ENCODE peak calls at places on chromosomes 16 and 17, in five cellular contexts. Y, S, X, F and R are unnamed samples.

GRCh38 chr16:11801481-11802021 is 4.5 kb upstream of the ZC3H7A start:
- DNase-seq in Y (no peak), S (no peak), X (no peak), F (no peak), R (no peak)

GRCh38 chr17:65742433-65743312 is 181.2 kb upstream of the AXIN2 start:
- DNase-seq in Y (no peak), S (no peak), X (peak), F (no peak), R (no peak)

GRCh38 chr16:66416136-66416535 is 11.0 kb upstream of the BEAN1 start:
- DNase-seq in Y (no peak), S (no peak), X (no peak), F (no peak), R (no peak)

GRCh38 chr16:50151744-50152143 is 1.4 kb upstream of the TENT4B start:
- DNase-seq in Y (no peak), S (no peak), X (no peak), F (no peak), R (no peak)

GRCh38 chr17:16301963-16302855 is 51.1 kb downstream of the CENPV start:
- DNase-seq in Y (no peak), S (no peak), X (no peak), F (no peak), R (no peak)

GRCh38 chr16:727291-727977 is 528 bp downstream of the HAGHL start:
- DNase-seq in Y (peak), S (no peak), X (no peak), F (no peak), R (no peak)

GRCh38 chr16:80263181-80263823 is 277.5 kb upstream of the DYNLRB2 start:
- DNase-seq in Y (no peak), S (no peak), X (no peak), F (no peak), R (no peak)

GRCh38 chr16:49377196-49377755 is 3.7 kb downstream of the C16orf78 start:
- DNase-seq in Y (no peak), S (no peak), X (no peak), F (no peak), R (no peak)

GRCh38 chr16:72989203-72989991 is 58.5 kb downstream of the ZFHX3 start:
- DNase-seq in Y (no peak), S (no peak), X (no peak), F (no peak), R (no peak)

GRCh38 chr16:23145608-23146007 is 3.6 kb downstream of the USP31 start:
- DNase-seq in Y (no peak), S (no peak), X (no peak), F (no peak), R (no peak)

GRCh38 chr16:82720414-82720813 is 93.6 kb downstream of the CDH13 start:
- DNase-seq in Y (no peak), S (no peak), X (no peak), F (no peak), R (no peak)

GRCh38 chr17:50234581-50234980 is 33.1 kb upstream of the COL1A1 start:
- DNase-seq in Y (no peak), S (no peak), X (no peak), F (no peak), R (no peak)

GRCh38 chr17:17070931-17071330 is 28.7 kb downstream of the MPRIP start:
- DNase-seq in Y (no peak), S (no peak), X (no peak), F (no peak), R (no peak)

GRCh38 chr16:25110392-25110947 is 1.1 kb upstream of the LCMT1 start:
- DNase-seq in Y (no peak), S (no peak), X (no peak), F (no peak), R (no peak)

GRCh38 chr17:50779747-50780363 is 12.5 kb upstream of the ANKRD40CL start:
- DNase-seq in Y (no peak), S (no peak), X (no peak), F (no peak), R (no peak)

GRCh38 chr17:17558431-17558830 is 33.1 kb downstream of the PEMT start:
- DNase-seq in Y (no peak), S (no peak), X (no peak), F (no peak), R (no peak)

GRCh38 chr17:38453951-38454421 is 25.7 kb downstream of the ARHGAP23 start:
- DNase-seq in Y (no peak), S (no peak), X (no peak), F (no peak), R (no peak)

GRCh38 chr17:40912506-40913220 is 24.8 kb downstream of the KRT23 start:
- DNase-seq in Y (no peak), S (no peak), X (no peak), F (no peak), R (no peak)

GRCh38 chr16:56970934-56971767 is 9.4 kb downstream of the CETP start:
- DNase-seq in Y (no peak), S (no peak), X (no peak), F (peak), R (no peak)

GRCh38 chr17:40493697-40494096 is 7.7 kb downstream of the TNS4 start:
- DNase-seq in Y (no peak), S (no peak), X (no peak), F (no peak), R (no peak)

GRCh38 chr17:18889658-18890057 is 31.7 kb downstream of the PRPSAP2 start:
- DNase-seq in Y (no peak), S (no peak), X (no peak), F (no peak), R (no peak)

GRCh38 chr17:5000237-5000639 is 2.5 kb downstream of the KIF1C start:
- DNase-seq in Y (no peak), S (no peak), X (no peak), F (no peak), R (no peak)
- TF ChIP-seq TAF1 in Y (no peak), S (no peak), X (no peak), F (no peak), R (no peak)

GRCh38 chr17:75352079-75352569 is 53.4 kb downstream of the GRB2 start:
- DNase-seq in Y (no peak), S (no peak), X (no peak), F (no peak), R (no peak)
- TF ChIP-seq POLR2AphosphoS5 in Y (no peak), S (no peak), X (no peak), F (peak), R (no peak)

GRCh38 chr17:21008516-21008915 is 34.3 kb downstream of the USP22 start:
- DNase-seq in Y (no peak), S (no peak), X (no peak), F (no peak), R (no peak)

GRCh38 chr17:21012736-21013135 is 30.1 kb downstream of the USP22 start:
- DNase-seq in Y (no peak), S (no peak), X (no peak), F (no peak), R (no peak)

GRCh38 chr17:21013983-21014382 is 28.8 kb downstream of the USP22 start:
- DNase-seq in Y (no peak), S (no peak), X (no peak), F (no peak), R (no peak)

GRCh38 chr17:21008992-21009671 is 33.7 kb downstream of the USP22 start:
- DNase-seq in Y (no peak), S (no peak), X (no peak), F (no peak), R (no peak)

DNA sequence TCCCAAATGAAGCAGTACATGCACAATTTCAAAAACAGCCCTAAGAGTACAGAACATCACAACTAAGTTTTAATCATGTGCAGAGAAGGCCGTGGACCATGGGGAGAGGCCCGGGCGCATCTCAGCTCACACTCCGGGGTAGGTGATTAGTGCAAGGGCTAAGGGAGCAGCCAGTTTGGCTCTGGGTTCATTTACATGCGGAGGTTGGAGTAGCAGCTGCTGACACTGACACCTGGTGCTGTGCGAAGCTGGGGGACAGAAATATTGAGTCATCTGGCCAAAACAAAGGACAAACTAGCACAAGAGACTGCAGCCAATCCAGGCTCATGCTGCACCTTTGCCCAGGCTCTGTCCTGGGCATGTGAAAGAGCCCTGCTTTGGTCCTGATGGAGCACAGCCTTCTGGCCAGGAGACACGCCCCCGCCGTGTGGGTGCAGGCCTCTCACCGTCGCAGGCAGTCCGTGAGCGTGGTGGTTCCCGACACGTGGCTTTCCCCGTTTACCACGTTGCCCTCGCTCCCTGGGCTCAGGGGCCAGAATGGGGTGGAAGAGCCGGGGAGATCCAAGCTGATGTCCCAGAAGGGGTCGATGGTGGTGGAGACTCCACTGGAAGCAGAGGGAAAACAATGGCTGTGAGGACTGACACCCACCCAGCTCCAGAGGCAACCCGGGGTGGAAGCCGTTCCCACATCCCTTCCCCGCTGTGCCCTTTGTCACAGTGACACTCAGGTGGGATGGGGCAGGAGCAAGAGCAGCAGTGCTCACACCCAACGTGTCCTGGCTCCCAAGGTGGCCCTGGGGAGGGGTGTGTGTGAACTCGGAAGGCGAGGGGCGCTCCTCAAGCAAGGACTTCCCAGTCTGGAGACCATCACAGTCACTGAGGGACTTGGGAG is 31.9 kb downstream of the USP22 start:
- DNase-seq in Y (no peak), S (no peak), X (no peak), F (no peak), R (no peak)
- TF ChIP-seq POLR2A in Y (no peak), S (no peak), X (no peak), F (no peak), R (no peak)

GRCh38 chr17:79246226-79246794 is 171.7 kb downstream of the ENGASE start:
- DNase-seq in Y (no peak), S (no peak), X (no peak), F (no peak), R (no peak)
- TF ChIP-seq TAF1 in Y (no peak), S (no peak), X (no peak), F (no peak), R (no peak)

GRCh38 chr16:58028541-58029070 is 3.1 kb downstream of the MMP15 start:
- DNase-seq in Y (no peak), S (no peak), X (no peak), F (no peak), R (no peak)
- TF ChIP-seq POLR2AphosphoS5 in Y (no peak), S (no peak), X (no peak), F (no peak), R (no peak)

DNA sequence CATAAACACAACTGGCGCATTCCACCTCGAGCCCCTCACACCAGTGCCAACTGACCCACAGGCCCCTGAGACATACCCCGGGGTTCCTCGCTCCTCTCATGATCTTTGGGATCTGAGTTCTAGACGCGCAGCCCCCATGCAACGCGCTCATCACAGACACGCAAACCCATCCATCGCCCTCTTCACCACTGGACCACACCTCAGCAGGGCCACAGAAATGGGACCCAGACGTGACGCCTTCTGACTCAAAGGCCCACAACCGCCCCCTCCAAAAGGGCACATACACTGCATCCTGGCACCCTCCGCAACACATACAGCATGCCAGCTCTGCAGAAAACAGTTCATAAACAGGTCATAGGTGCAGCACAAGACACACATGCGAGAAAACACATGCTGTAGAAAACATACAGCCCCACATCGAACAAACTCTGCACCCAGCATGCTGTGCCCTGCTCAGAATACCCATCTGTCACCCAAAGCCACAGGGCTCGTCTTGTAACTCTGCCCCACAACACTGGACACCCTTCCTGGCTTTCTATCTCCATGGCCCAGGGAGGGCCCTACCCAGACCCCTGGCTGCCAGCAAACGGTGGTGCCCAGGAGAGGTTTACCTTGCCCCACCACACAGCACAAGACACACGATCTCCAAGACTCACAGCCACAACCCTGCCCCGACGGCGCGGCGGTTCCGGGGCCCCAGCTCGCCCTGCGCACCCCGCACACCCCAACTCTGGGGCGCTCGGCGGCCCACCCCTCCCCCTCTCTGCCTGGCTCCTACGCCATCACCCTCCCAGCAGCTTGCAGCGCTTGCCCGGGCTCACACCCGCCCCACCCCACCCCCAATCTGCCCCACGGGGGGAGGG is 924 bp downstream of the ZBTB4 start:
- DNase-seq in Y (peak), S (peak), X (no peak), F (no peak), R (peak)
- TF ChIP-seq POLR2A in Y (no peak), S (no peak), X (no peak), F (peak), R (no peak)

GRCh38 chr16:64158941-64159588 is 962.8 kb downstream of the CDH11 start:
- DNase-seq in Y (no peak), S (no peak), X (no peak), F (no peak), R (no peak)
- TF ChIP-seq TAF1 in Y (no peak), S (no peak), X (no peak), F (no peak), R (no peak)

GRCh38 chr16:86198201-86199118 is 299.5 kb downstream of the IRF8 start:
- DNase-seq in Y (no peak), S (no peak), X (no peak), F (no peak), R (no peak)
- TF ChIP-seq POLR2AphosphoS5 in Y (no peak), S (no peak), X (no peak), F (no peak), R (no peak)